ENCODE peak calls at places on chromosomes 3 and 15, in four cellular contexts. One of them, this sample, is unnamed.
A peak's percentile ranks its signal among the peaks of the same experiment; 100 is the strongest.

GRCh38 chr15:62390793-62391543 is 225.9 kb upstream of the C2CD4B start:
- DNase-seq in H1: peak; percentile 79
- DNase-seq in HepG2: peak; percentile 32
- DNase-seq in GM12878: no peak
- DNase-seq in this sample: peak; percentile 39

GRCh38 chr3:41836360-41837134 is 125.4 kb downstream of the ULK4 start:
- DNase-seq in H1: no peak
- DNase-seq in HepG2: no peak
- DNase-seq in GM12878: no peak
- DNase-seq in this sample: no peak

GRCh38 chr3:184806567-184807271 is 5.2 kb upstream of the VPS8 start:
- DNase-seq in H1: no peak
- DNase-seq in HepG2: no peak
- DNase-seq in GM12878: no peak
- DNase-seq in this sample: no peak

GRCh38 chr15:80587816-80588456 is 107.2 kb upstream of the ABHD17C start:
- DNase-seq in H1: no peak
- DNase-seq in HepG2: no peak
- DNase-seq in GM12878: no peak
- DNase-seq in this sample: no peak

GRCh38 chr3:172261053-172261452 is 187.2 kb downstream of the GHSR start:
- DNase-seq in H1: no peak
- DNase-seq in HepG2: no peak
- DNase-seq in GM12878: no peak
- DNase-seq in this sample: no peak

GRCh38 chr3:140505876-140506275 is 172.0 kb upstream of the TRIM42 start:
- DNase-seq in H1: no peak
- DNase-seq in HepG2: no peak
- DNase-seq in GM12878: no peak
- DNase-seq in this sample: no peak

GRCh38 chr3:69738291-69738690 is 973 bp upstream of the MITF start:
- DNase-seq in H1: no peak
- DNase-seq in HepG2: no peak
- DNase-seq in GM12878: no peak
- DNase-seq in this sample: no peak

GRCh38 chr3:14019459-14019858 is 105.2 kb downstream of the CHCHD4 start:
- DNase-seq in H1: no peak
- DNase-seq in HepG2: no peak
- DNase-seq in GM12878: no peak
- DNase-seq in this sample: no peak

GRCh38 chr3:141431411-141432378 is 55.1 kb upstream of the RASA2 start:
- DNase-seq in H1: no peak
- DNase-seq in HepG2: peak; percentile 95
- DNase-seq in GM12878: no peak
- DNase-seq in this sample: no peak

GRCh38 chr3:138449490-138449889 is 15.1 kb downstream of the ESYT3 start:
- DNase-seq in H1: no peak
- DNase-seq in HepG2: no peak
- DNase-seq in GM12878: no peak
- DNase-seq in this sample: no peak

GRCh38 chr15:42018306-42019224 is 2.3 kb downstream of the PLA2G4E start:
- DNase-seq in H1: no peak
- DNase-seq in HepG2: no peak
- DNase-seq in GM12878: no peak
- DNase-seq in this sample: no peak

GRCh38 chr3:149936812-149937230 is 33.9 kb downstream of the PFN2 start:
- DNase-seq in H1: peak; percentile 63
- DNase-seq in HepG2: peak; percentile 47
- DNase-seq in GM12878: peak; percentile 37
- DNase-seq in this sample: peak; percentile 69

GRCh38 chr15:67033012-67033411 is 32.4 kb upstream of the SMAD3 start:
- DNase-seq in H1: no peak
- DNase-seq in HepG2: no peak
- DNase-seq in GM12878: no peak
- DNase-seq in this sample: no peak

GRCh38 chr15:92519709-92520108 is 126.0 kb downstream of the ST8SIA2 start:
- DNase-seq in H1: no peak
- DNase-seq in HepG2: no peak
- DNase-seq in GM12878: no peak
- DNase-seq in this sample: no peak

GRCh38 chr3:14413381-14414071 is 11.1 kb downstream of the SLC6A6 start:
- DNase-seq in H1: no peak
- DNase-seq in HepG2: no peak
- DNase-seq in GM12878: no peak
- DNase-seq in this sample: no peak

GRCh38 chr3:146326875-146327543 is 76.1 kb upstream of the PLSCR4 start:
- DNase-seq in H1: no peak
- DNase-seq in HepG2: peak; percentile 46
- DNase-seq in GM12878: no peak
- DNase-seq in this sample: peak; percentile 13

GRCh38 chr15:62112616-62113593 is 46.1 kb downstream of the C2CD4A start:
- DNase-seq in H1: no peak
- DNase-seq in HepG2: peak; percentile 66
- DNase-seq in GM12878: no peak
- DNase-seq in this sample: no peak

GRCh38 chr3:187738400-187739124 is 6.7 kb downstream of the BCL6 start:
- DNase-seq in H1: peak; percentile 85
- DNase-seq in HepG2: peak; percentile 72
- DNase-seq in GM12878: no peak
- DNase-seq in this sample: peak; percentile 93

GRCh38 chr3:127455541-127456450 is 134.7 kb downstream of the TPRA1 start:
- DNase-seq in H1: peak; percentile 97
- DNase-seq in HepG2: peak; percentile 41
- DNase-seq in GM12878: no peak
- DNase-seq in this sample: peak; percentile 81

GRCh38 chr3:58074126-58074715 is 66.0 kb downstream of the FLNB start:
- DNase-seq in H1: no peak
- DNase-seq in HepG2: no peak
- DNase-seq in GM12878: no peak
- DNase-seq in this sample: no peak

GRCh38 chr3:180116203-180116602 is 79.5 kb upstream of the PEX5L start:
- DNase-seq in H1: no peak
- DNase-seq in HepG2: no peak
- DNase-seq in GM12878: no peak
- DNase-seq in this sample: no peak

GRCh38 chr3:42500091-42500490 is 2.4 kb upstream of the VIPR1 start:
- DNase-seq in H1: peak; percentile 27
- DNase-seq in HepG2: no peak
- DNase-seq in GM12878: no peak
- DNase-seq in this sample: no peak

GRCh38 chr15:63938486-63939061 is 104.8 kb upstream of the HERC1 start:
- DNase-seq in H1: peak; percentile 27
- DNase-seq in HepG2: no peak
- DNase-seq in GM12878: no peak
- DNase-seq in this sample: no peak

GRCh38 chr15:26667222-26667988 is 105.5 kb downstream of the GABRB3 start:
- DNase-seq in H1: no peak
- DNase-seq in HepG2: no peak
- DNase-seq in GM12878: no peak
- DNase-seq in this sample: no peak

GRCh38 chr15:38885477-38885952 is 320.9 kb upstream of the RASGRP1 start:
- DNase-seq in H1: no peak
- DNase-seq in HepG2: no peak
- DNase-seq in GM12878: no peak
- DNase-seq in this sample: no peak

GRCh38 chr3:43288366-43288765 is 2.0 kb downstream of the SNRK start:
- DNase-seq in H1: no peak
- DNase-seq in HepG2: no peak
- DNase-seq in GM12878: no peak
- DNase-seq in this sample: no peak

GRCh38 chr3:45365060-45365459 is 23.3 kb upstream of the LARS2 start:
- DNase-seq in H1: no peak
- DNase-seq in HepG2: no peak
- DNase-seq in GM12878: no peak
- DNase-seq in this sample: no peak

GRCh38 chr3:109098245-109098644 is 19.7 kb downstream of the MORC1 start:
- DNase-seq in H1: no peak
- DNase-seq in HepG2: peak; percentile 7
- DNase-seq in GM12878: no peak
- DNase-seq in this sample: peak; percentile 27
- TF ChIP-seq SUZ12 in H1: no peak
- TF ChIP-seq SUZ12 in HepG2: no peak
- TF ChIP-seq SUZ12 in GM12878: no peak
- TF ChIP-seq SUZ12 in this sample: no peak

GRCh38 chr3:170488802-170489201 is 70.1 kb downstream of the CLDN11 start:
- DNase-seq in H1: no peak
- DNase-seq in HepG2: peak; percentile 89
- DNase-seq in GM12878: no peak
- DNase-seq in this sample: no peak

GRCh38 chr3:170485696-170486095 is 67.0 kb downstream of the CLDN11 start:
- DNase-seq in H1: no peak
- DNase-seq in HepG2: no peak
- DNase-seq in GM12878: no peak
- DNase-seq in this sample: no peak

GRCh38 chr3:170486398-170486797 is 67.7 kb downstream of the CLDN11 start:
- DNase-seq in H1: no peak
- DNase-seq in HepG2: no peak
- DNase-seq in GM12878: no peak
- DNase-seq in this sample: no peak

GRCh38 chr3:170485294-170485693 is 66.6 kb downstream of the CLDN11 start:
- DNase-seq in H1: no peak
- DNase-seq in HepG2: no peak
- DNase-seq in GM12878: no peak
- DNase-seq in this sample: no peak

GRCh38 chr3:170487091-170487490 is 68.4 kb downstream of the CLDN11 start:
- DNase-seq in H1: no peak
- DNase-seq in HepG2: no peak
- DNase-seq in GM12878: no peak
- DNase-seq in this sample: no peak
- TF ChIP-seq ZNF274 in H1: no peak
- TF ChIP-seq ZNF274 in HepG2: no peak
- TF ChIP-seq ZNF274 in GM12878: no peak
- TF ChIP-seq ZNF274 in this sample: no peak

DNA sequence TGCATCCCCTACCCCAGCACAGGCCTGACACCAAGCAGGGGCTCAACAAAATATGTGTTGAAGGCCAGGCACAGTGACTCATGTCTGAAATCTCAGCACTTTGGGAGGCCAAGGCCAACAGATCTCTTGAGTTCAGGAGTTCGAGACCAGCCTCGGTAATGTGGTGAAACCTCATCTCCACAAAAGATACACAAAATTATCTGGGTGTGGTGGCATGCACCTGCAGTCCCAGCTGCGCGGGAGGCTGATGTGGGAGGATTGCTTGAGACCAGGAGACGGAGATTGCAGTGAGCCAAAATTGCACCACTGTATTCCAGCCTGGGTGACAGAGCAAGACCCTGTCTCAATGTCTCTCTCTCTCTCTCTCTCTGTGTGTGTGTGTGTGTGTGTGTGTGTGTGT is 30.7 kb upstream of the CYP11A1 start:
- DNase-seq in H1: no peak
- DNase-seq in HepG2: no peak
- DNase-seq in GM12878: no peak
- DNase-seq in this sample: no peak
- H3K4me1 ChIP-seq in H1: peaks cover 10% of the 10 kb centered on the region
- H3K4me1 ChIP-seq in HepG2: peaks cover 57% of the 10 kb centered on the region
- H3K4me1 ChIP-seq in GM12878: peaks cover 94% of the 10 kb centered on the region
- H3K4me1 ChIP-seq in this sample: peaks cover 39% of the 10 kb centered on the region

DNA sequence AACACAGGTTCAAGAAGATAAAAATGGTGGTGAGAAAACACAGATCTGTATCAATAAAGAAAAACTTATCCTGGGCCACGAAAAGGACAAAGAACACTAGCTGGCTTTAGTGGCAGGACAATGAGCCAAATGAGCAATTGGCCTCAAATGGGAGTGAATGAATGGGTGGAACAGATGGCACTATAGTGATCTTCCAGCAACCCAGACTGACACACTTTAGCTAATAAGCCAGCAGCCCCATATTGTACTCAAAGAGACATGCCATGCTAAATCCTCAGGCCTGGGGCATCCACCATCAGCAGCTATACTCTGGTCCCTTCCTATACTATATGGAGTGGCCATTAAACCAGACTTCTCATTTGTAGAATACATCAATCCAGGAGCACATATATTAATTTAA is 60.0 kb upstream of the GADL1 start:
- DNase-seq in H1: no peak
- DNase-seq in HepG2: no peak
- DNase-seq in GM12878: no peak
- DNase-seq in this sample: no peak
- TF ChIP-seq SUZ12 in H1: no peak
- TF ChIP-seq SUZ12 in HepG2: no peak
- TF ChIP-seq SUZ12 in GM12878: no peak
- TF ChIP-seq SUZ12 in this sample: no peak